ENCODE peak calls at places on chromosome 1, in six cellular contexts. One of them, this sample, is unnamed.

GRCh38 chr1:219385786-219386427 is 212.2 kb downstream of the LYPLAL1 start:
- DNase-seq in AG09309: no peak
- DNase-seq in H7: peak; percentile 61
- DNase-seq in fibroblast of pulmonary artery: peak; percentile 78
- DNase-seq in tibial nerve: peak; percentile 41
- DNase-seq in CD8-positive, alpha-beta T cell: no peak
- DNase-seq in this sample: peak; percentile 23

GRCh38 chr1:157099633-157100009 is at the start of gene ETV3L:
- DNase-seq in AG09309: no peak
- DNase-seq in H7: peak; percentile 75
- DNase-seq in fibroblast of pulmonary artery: no peak
- DNase-seq in tibial nerve: no peak
- DNase-seq in CD8-positive, alpha-beta T cell: no peak
- DNase-seq in this sample: no peak

GRCh38 chr1:115671176-115672062 is 29.6 kb downstream of the VANGL1 start:
- DNase-seq in AG09309: no peak
- DNase-seq in H7: no peak
- DNase-seq in fibroblast of pulmonary artery: no peak
- DNase-seq in tibial nerve: no peak
- DNase-seq in CD8-positive, alpha-beta T cell: no peak
- DNase-seq in this sample: no peak

GRCh38 chr1:114492978-114493377 is 18.0 kb downstream of the TRIM33 start:
- DNase-seq in AG09309: no peak
- DNase-seq in H7: no peak
- DNase-seq in fibroblast of pulmonary artery: no peak
- DNase-seq in tibial nerve: no peak
- DNase-seq in CD8-positive, alpha-beta T cell: no peak
- DNase-seq in this sample: no peak

GRCh38 chr1:161071886-161072371 is 2.2 kb upstream of the ARHGAP30 start:
- DNase-seq in AG09309: no peak
- DNase-seq in H7: peak; percentile 91
- DNase-seq in fibroblast of pulmonary artery: peak; percentile 60
- DNase-seq in tibial nerve: peak; percentile 43
- DNase-seq in CD8-positive, alpha-beta T cell: peak; percentile 19
- DNase-seq in this sample: no peak

GRCh38 chr1:109985251-109986053 is 887 bp downstream of the AHCYL1 start:
- DNase-seq in AG09309: no peak
- DNase-seq in H7: no peak
- DNase-seq in fibroblast of pulmonary artery: no peak
- DNase-seq in tibial nerve: no peak
- DNase-seq in CD8-positive, alpha-beta T cell: no peak
- DNase-seq in this sample: no peak

GRCh38 chr1:118335372-118335771 is 150.3 kb upstream of the SPAG17 start:
- DNase-seq in AG09309: peak; percentile 39
- DNase-seq in H7: no peak
- DNase-seq in fibroblast of pulmonary artery: peak; percentile 18
- DNase-seq in tibial nerve: no peak
- DNase-seq in CD8-positive, alpha-beta T cell: no peak
- DNase-seq in this sample: peak; percentile 41

GRCh38 chr1:960371-961131 is at the start of gene KLHL17:
- DNase-seq in AG09309: no peak
- DNase-seq in H7: peak; percentile 98
- DNase-seq in fibroblast of pulmonary artery: peak; percentile 66
- DNase-seq in tibial nerve: peak; percentile 65
- DNase-seq in CD8-positive, alpha-beta T cell: peak; percentile 44
- DNase-seq in this sample: no peak

GRCh38 chr1:28172690-28173150 is 3.8 kb downstream of the PTAFR start:
- DNase-seq in AG09309: no peak
- DNase-seq in H7: peak; percentile 18
- DNase-seq in fibroblast of pulmonary artery: peak; percentile 69
- DNase-seq in tibial nerve: no peak
- DNase-seq in CD8-positive, alpha-beta T cell: no peak
- DNase-seq in this sample: no peak

GRCh38 chr1:166490437-166490784 is 323.6 kb upstream of the FAM78B start:
- DNase-seq in AG09309: no peak
- DNase-seq in H7: no peak
- DNase-seq in fibroblast of pulmonary artery: no peak
- DNase-seq in tibial nerve: no peak
- DNase-seq in CD8-positive, alpha-beta T cell: no peak
- DNase-seq in this sample: no peak

GRCh38 chr1:15956150-15956549 is 19.8 kb downstream of the ZBTB17 start:
- DNase-seq in AG09309: no peak
- DNase-seq in H7: no peak
- DNase-seq in fibroblast of pulmonary artery: no peak
- DNase-seq in tibial nerve: no peak
- DNase-seq in CD8-positive, alpha-beta T cell: no peak
- DNase-seq in this sample: no peak

GRCh38 chr1:194658090-194658439 is 1471.7 kb upstream of the B3GALT2 start:
- DNase-seq in AG09309: no peak
- DNase-seq in H7: no peak
- DNase-seq in fibroblast of pulmonary artery: peak; percentile 10
- DNase-seq in tibial nerve: no peak
- DNase-seq in CD8-positive, alpha-beta T cell: no peak
- DNase-seq in this sample: peak; percentile 83

GRCh38 chr1:27885114-27885528 is 12.8 kb downstream of the THEMIS2 start:
- DNase-seq in AG09309: no peak
- DNase-seq in H7: no peak
- DNase-seq in fibroblast of pulmonary artery: no peak
- DNase-seq in tibial nerve: no peak
- DNase-seq in CD8-positive, alpha-beta T cell: no peak
- DNase-seq in this sample: no peak

DNA sequence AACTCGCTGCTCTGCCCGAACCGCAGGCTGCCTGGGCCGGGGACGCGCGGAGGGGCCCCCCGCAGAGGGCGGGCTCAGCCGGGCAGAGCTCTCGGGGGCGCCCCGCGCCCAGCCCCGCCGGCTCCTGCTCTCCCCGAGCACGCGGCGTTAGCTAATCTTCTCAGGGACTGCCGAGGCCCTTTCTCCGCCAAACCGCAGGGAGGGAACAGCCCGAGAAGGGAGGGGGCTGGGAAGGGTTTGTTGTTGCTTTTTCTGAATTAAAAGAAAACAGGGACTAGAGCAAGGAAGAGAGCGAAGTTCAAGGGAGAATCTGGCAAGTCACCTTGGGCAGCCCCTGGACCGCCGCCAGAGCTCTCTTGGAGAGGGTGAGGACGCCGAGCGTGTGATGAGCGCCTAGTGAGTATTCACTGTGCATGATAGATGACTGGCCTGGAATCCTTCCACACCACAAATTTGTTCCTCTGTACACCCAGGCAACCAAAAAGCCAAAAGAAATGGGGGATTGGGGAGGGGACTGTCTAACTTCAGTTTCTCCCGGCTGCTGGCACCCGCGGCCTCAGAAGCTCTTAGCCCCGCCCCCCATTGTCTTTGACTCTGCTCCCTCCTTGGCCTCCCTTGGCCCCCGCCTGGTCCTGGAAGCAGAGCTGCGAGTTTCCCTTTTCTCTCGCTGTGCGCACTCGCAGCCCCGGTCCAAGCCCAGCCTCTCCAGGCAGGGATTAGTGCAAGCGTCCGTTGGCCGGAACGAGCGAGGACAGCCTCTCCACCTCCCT is 19.7 kb upstream of the LMX1A start:
- DNase-seq in AG09309: peak; percentile 89
- DNase-seq in H7: peak; percentile 90
- DNase-seq in fibroblast of pulmonary artery: peak; percentile 95
- DNase-seq in tibial nerve: peak; percentile 89
- DNase-seq in CD8-positive, alpha-beta T cell: no peak
- DNase-seq in this sample: peak; percentile 18
- H3K4me3 ChIP-seq in AG09309: peak overlapping the region; percentile 49
- H3K4me3 ChIP-seq in H7: peak overlapping the region; percentile 68
- H3K4me3 ChIP-seq in fibroblast of pulmonary artery: peak overlapping the region; percentile 49
- H3K4me3 ChIP-seq in tibial nerve: peak overlapping the region; percentile 26
- H3K4me3 ChIP-seq in CD8-positive, alpha-beta T cell: peak overlapping the region; percentile 45
- H3K4me3 ChIP-seq in this sample: no peak overlapping the region

DNA sequence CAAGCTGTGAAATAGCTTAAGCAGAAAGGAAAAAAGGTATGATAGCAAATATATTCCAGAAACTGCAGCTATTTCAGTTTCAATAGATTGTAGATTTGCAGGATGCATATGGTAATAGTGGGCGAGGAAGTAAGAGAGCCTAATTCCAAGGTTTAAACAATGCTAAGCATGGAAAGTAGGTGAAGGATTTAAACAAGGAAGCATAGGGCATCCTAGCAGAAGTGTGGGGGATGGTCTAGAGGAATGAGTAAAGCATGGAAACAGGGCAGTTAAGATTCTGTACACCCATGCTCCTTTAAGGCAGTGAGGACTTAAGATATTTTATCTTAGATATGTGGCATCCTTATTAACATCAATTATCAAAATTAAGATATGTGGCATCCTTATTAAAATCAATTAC is 2.6 kb downstream of the IVNS1ABP start:
- DNase-seq in AG09309: no peak
- DNase-seq in H7: no peak
- DNase-seq in fibroblast of pulmonary artery: no peak
- DNase-seq in tibial nerve: no peak
- DNase-seq in CD8-positive, alpha-beta T cell: no peak
- DNase-seq in this sample: no peak
- H3K4me3 ChIP-seq in AG09309: peak overlapping the region; percentile 96
- H3K4me3 ChIP-seq in H7: peak overlapping the region; percentile 99
- H3K4me3 ChIP-seq in fibroblast of pulmonary artery: peak overlapping the region; percentile 94
- H3K4me3 ChIP-seq in tibial nerve: no peak overlapping the region
- H3K4me3 ChIP-seq in CD8-positive, alpha-beta T cell: peak overlapping the region; percentile 14
- H3K4me3 ChIP-seq in this sample: peak overlapping the region; percentile 97

GRCh38 chr1:197688233-197688632 is 87.0 kb downstream of the DENND1B start:
- DNase-seq in AG09309: no peak
- DNase-seq in H7: no peak
- DNase-seq in fibroblast of pulmonary artery: no peak
- DNase-seq in tibial nerve: no peak
- DNase-seq in CD8-positive, alpha-beta T cell: no peak
- DNase-seq in this sample: no peak

GRCh38 chr1:197686231-197686630 is 89.0 kb downstream of the DENND1B start:
- DNase-seq in AG09309: no peak
- DNase-seq in H7: no peak
- DNase-seq in fibroblast of pulmonary artery: no peak
- DNase-seq in tibial nerve: no peak
- DNase-seq in CD8-positive, alpha-beta T cell: no peak
- DNase-seq in this sample: no peak

GRCh38 chr1:197685785-197686184 is 89.5 kb downstream of the DENND1B start:
- DNase-seq in AG09309: peak; percentile 21
- DNase-seq in H7: no peak
- DNase-seq in fibroblast of pulmonary artery: peak; percentile 21
- DNase-seq in tibial nerve: no peak
- DNase-seq in CD8-positive, alpha-beta T cell: no peak
- DNase-seq in this sample: no peak

GRCh38 chr1:197683895-197684553 is 91.3 kb downstream of the DENND1B start:
- DNase-seq in AG09309: no peak
- DNase-seq in H7: no peak
- DNase-seq in fibroblast of pulmonary artery: no peak
- DNase-seq in tibial nerve: no peak
- DNase-seq in CD8-positive, alpha-beta T cell: no peak
- DNase-seq in this sample: no peak

DNA sequence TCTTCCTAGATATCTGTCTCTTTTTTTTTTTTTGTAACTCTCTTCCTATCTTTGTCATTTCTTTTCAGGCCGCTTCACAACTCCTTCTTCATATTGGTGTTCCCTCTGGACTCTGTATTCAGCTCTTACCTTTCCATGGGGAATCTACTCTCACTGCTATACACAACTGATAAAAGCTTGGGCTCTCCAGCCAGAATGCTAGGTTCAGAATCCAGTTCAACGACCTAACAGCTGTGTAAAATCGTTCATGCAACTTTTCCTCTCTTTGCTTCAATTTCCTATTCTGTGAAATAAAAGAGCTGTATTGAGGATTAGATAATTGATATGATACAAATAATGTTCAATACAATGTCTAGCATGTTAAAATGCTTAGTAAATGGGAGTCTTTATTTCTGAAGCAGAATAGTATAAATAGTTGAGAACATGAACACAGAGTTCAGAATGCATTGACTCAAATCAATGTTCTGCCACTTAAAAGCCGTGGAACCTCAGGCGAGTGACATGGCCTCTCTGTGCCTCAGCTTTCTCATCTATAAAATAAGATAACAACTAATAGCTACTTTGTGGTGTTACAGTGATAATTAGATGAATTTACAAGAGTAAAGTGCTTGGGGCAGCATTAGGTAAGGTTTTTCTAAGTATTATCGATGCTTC is 88.5 kb downstream of the DENND1B start:
- DNase-seq in AG09309: no peak
- DNase-seq in H7: no peak
- DNase-seq in fibroblast of pulmonary artery: no peak
- DNase-seq in tibial nerve: no peak
- DNase-seq in CD8-positive, alpha-beta T cell: no peak
- DNase-seq in this sample: no peak
- H3K4me3 ChIP-seq in AG09309: no peak overlapping the region
- H3K4me3 ChIP-seq in H7: no peak overlapping the region
- H3K4me3 ChIP-seq in fibroblast of pulmonary artery: no peak overlapping the region
- H3K4me3 ChIP-seq in tibial nerve: no peak overlapping the region
- H3K4me3 ChIP-seq in CD8-positive, alpha-beta T cell: no peak overlapping the region
- H3K4me3 ChIP-seq in this sample: no peak overlapping the region

GRCh38 chr1:228038387-228039005 is 31.7 kb downstream of the WNT3A start:
- DNase-seq in AG09309: no peak
- DNase-seq in H7: peak; percentile 57
- DNase-seq in fibroblast of pulmonary artery: no peak
- DNase-seq in tibial nerve: no peak
- DNase-seq in CD8-positive, alpha-beta T cell: no peak
- DNase-seq in this sample: no peak
- H3K4me3 ChIP-seq in AG09309: no peak overlapping the region
- H3K4me3 ChIP-seq in H7: peak overlapping the region; percentile 45
- H3K4me3 ChIP-seq in fibroblast of pulmonary artery: no peak overlapping the region
- H3K4me3 ChIP-seq in tibial nerve: no peak overlapping the region
- H3K4me3 ChIP-seq in CD8-positive, alpha-beta T cell: no peak overlapping the region
- H3K4me3 ChIP-seq in this sample: no peak overlapping the region

DNA sequence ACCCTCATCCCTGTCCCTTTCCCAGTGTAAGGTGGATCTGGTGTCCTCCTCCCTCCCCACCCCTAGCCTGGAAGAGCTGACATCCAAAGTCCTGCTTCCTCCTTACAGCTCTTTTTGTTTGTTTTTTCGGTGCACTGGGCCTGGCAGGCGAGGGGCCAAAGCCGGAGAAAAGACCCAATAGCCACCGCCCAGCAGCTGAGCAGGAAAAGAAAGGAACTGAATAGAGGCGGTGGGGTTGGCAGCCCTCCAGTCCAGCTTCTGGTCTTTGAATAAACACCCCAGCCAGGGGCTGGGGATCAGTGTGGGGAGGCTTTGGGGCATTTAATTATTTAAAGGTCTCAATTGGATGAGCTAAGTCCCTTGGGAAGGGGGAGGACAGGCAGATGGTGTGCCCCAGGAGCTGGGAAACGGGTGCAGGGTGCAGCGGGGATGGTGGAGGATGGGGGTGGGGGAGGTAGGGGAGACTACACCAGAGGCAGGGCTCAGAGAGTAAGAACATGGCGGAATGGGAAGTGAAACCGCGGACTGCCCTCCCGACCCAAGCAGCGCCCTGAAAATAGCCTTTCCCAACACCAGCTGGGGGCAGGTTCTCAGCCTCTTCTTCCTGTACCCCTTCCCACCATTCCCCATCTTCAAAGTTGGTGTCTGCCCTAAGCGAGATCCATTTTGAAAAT is 20.2 kb downstream of the BTG2 start:
- DNase-seq in AG09309: no peak
- DNase-seq in H7: peak; percentile 45
- DNase-seq in fibroblast of pulmonary artery: no peak
- DNase-seq in tibial nerve: peak; percentile 71
- DNase-seq in CD8-positive, alpha-beta T cell: no peak
- DNase-seq in this sample: no peak
- H3K4me3 ChIP-seq in AG09309: no peak overlapping the region
- H3K4me3 ChIP-seq in H7: no peak overlapping the region
- H3K4me3 ChIP-seq in fibroblast of pulmonary artery: no peak overlapping the region
- H3K4me3 ChIP-seq in tibial nerve: peak overlapping the region; percentile 6
- H3K4me3 ChIP-seq in CD8-positive, alpha-beta T cell: no peak overlapping the region
- H3K4me3 ChIP-seq in this sample: no peak overlapping the region

GRCh38 chr1:29546496-29546895 is 310.2 kb downstream of the PTPRU start:
- DNase-seq in AG09309: no peak
- DNase-seq in H7: no peak
- DNase-seq in fibroblast of pulmonary artery: no peak
- DNase-seq in tibial nerve: no peak
- DNase-seq in CD8-positive, alpha-beta T cell: no peak
- DNase-seq in this sample: no peak
- H3K4me3 ChIP-seq in AG09309: no peak overlapping the region
- H3K4me3 ChIP-seq in H7: no peak overlapping the region
- H3K4me3 ChIP-seq in fibroblast of pulmonary artery: no peak overlapping the region
- H3K4me3 ChIP-seq in tibial nerve: no peak overlapping the region
- H3K4me3 ChIP-seq in CD8-positive, alpha-beta T cell: no peak overlapping the region
- H3K4me3 ChIP-seq in this sample: no peak overlapping the region